ENCODE peak calls at places on chromosomes 11 and 22, in eight cellular contexts. R, Q, Z, J, T, B, I and C are unnamed samples.

GRCh38 chr11:85109141-85109540 is 518.0 kb downstream of the DLG2 start:
- DNase-seq in R (no peak), Q (no peak), Z (no peak), J (no peak), T (no peak), B (no peak), I (no peak), C (no peak)

GRCh38 chr11:64088159-64089026 is 52.7 kb downstream of the FLRT1 start:
- DNase-seq in R (no peak), Q (no peak), Z (no peak), J (peak; percentile 79), T (no peak), B (no peak), I (no peak), C (no peak)

GRCh38 chr11:131897976-131898375 is 527.6 kb downstream of the NTM start:
- DNase-seq in R (no peak), Q (no peak), Z (no peak), J (no peak), T (no peak), B (no peak), I (no peak), C (no peak)

GRCh38 chr22:22935546-22936157 is 48.0 kb downstream of the IGLL5 start:
- DNase-seq in R (no peak), Q (no peak), Z (no peak), J (peak; percentile 19), T (no peak), B (no peak), I (no peak), C (no peak)

GRCh38 chr22:21592422-21592821 is 24.9 kb downstream of the UBE2L3 start:
- DNase-seq in R (no peak), Q (no peak), Z (no peak), J (no peak), T (no peak), B (no peak), I (no peak), C (no peak)

GRCh38 chr22:31177420-31178162 is 17.6 kb downstream of the RNF185 start:
- DNase-seq in R (no peak), Q (peak; percentile 93), Z (no peak), J (no peak), T (no peak), B (no peak), I (no peak), C (no peak)

GRCh38 chr11:47107709-47108108 is 69.0 kb downstream of the ARFGAP2 start:
- DNase-seq in R (no peak), Q (no peak), Z (no peak), J (no peak), T (no peak), B (no peak), I (no peak), C (no peak)

GRCh38 chr11:113549061-113549460 is 73.9 kb upstream of the DRD2 start:
- DNase-seq in R (no peak), Q (no peak), Z (no peak), J (no peak), T (no peak), B (no peak), I (no peak), C (no peak)

GRCh38 chr22:46815132-46815531 is 52.7 kb downstream of the TBC1D22A start:
- DNase-seq in R (no peak), Q (peak; percentile 42), Z (peak; percentile 84), J (no peak), T (no peak), B (no peak), I (no peak), C (no peak)

GRCh38 chr11:2444301-2445106 is at the start of the genes KCNQ1 and TRPM5:
- DNase-seq in R (peak; percentile 82), Q (peak; percentile 52), Z (peak; percentile 54), J (peak; percentile 37), T (peak; percentile 84), B (peak; percentile 61), I (no peak), C (peak; percentile 69)

GRCh38 chr11:115606223-115607220 is 102.3 kb upstream of the CADM1 start:
- DNase-seq in R (no peak), Q (no peak), Z (peak; percentile 73), J (no peak), T (peak; percentile 55), B (no peak), I (no peak), C (no peak)

GRCh38 chr11:99424313-99425084 is 403.8 kb downstream of the CNTN5 start:
- DNase-seq in R (peak; percentile 19), Q (no peak), Z (no peak), J (no peak), T (no peak), B (no peak), I (no peak), C (no peak)

GRCh38 chr11:124749920-124750319 is 2.1 kb downstream of the VSIG2 start:
- DNase-seq in R (no peak), Q (no peak), Z (no peak), J (no peak), T (no peak), B (no peak), I (no peak), C (no peak)

GRCh38 chr11:124751741-124752470 is at the start of gene VSIG2:
- DNase-seq in R (no peak), Q (no peak), Z (no peak), J (no peak), T (no peak), B (no peak), I (no peak), C (no peak)

GRCh38 chr11:124752471-124753100 is 531 bp upstream of the VSIG2 start:
- DNase-seq in R (no peak), Q (no peak), Z (no peak), J (no peak), T (no peak), B (no peak), I (no peak), C (no peak)

GRCh38 chr11:124753207-124753606 is 1.2 kb upstream of the VSIG2 start:
- DNase-seq in R (no peak), Q (no peak), Z (no peak), J (no peak), T (no peak), B (no peak), I (no peak), C (no peak)

DNA sequence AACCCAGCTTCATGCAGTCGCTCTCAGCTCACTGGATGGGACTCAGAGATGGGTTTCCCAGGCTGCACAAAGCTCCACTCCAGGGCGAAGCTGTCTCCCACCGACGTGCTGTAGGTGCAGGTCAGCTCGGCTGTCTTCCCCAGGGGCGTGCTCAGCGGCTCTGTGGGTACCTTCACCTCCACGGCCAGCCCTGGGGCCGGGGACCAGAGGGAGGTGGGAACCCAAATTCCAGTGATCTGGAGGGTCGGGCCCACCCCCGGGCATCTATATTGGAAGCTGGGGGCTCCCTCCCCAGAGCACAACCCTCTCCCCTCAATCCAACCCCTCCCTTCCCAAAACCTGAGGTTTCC is 689 bp downstream of the VSIG2 start:
- DNase-seq in R (no peak), Q (no peak), Z (no peak), J (no peak), T (no peak), B (no peak), I (no peak), C (no peak)
- H3K4me1 ChIP-seq in R (peaks cover 6% of the 10 kb centered on the region), Q (peaks cover 3% of the 10 kb centered on the region), Z (peaks cover 13% of the 10 kb centered on the region), J (peaks cover 4% of the 10 kb centered on the region), T (peaks cover 17% of the 10 kb centered on the region), B (peaks cover 30% of the 10 kb centered on the region), I (peaks cover 25% of the 10 kb centered on the region), C (peaks cover 5% of the 10 kb centered on the region)

GRCh38 chr11:66739983-66740382 is 11.0 kb upstream of the SPTBN2 start:
- DNase-seq in R (no peak), Q (no peak), Z (no peak), J (no peak), T (no peak), B (no peak), I (no peak), C (no peak)

GRCh38 chr11:66745356-66746235 is 16.6 kb upstream of the SPTBN2 start:
- DNase-seq in R (no peak), Q (peak; percentile 66), Z (no peak), J (peak; percentile 26), T (peak; percentile 49), B (peak; percentile 38), I (peak; percentile 74), C (peak; percentile 27)

GRCh38 chr11:66744485-66745355 is 15.7 kb upstream of the SPTBN2 start:
- DNase-seq in R (peak; percentile 87), Q (peak; percentile 83), Z (peak; percentile 92), J (peak; percentile 70), T (peak; percentile 89), B (peak; percentile 85), I (peak; percentile 94), C (peak; percentile 93)

GRCh38 chr11:66747480-66747879 is 18.5 kb upstream of the SPTBN2 start:
- DNase-seq in R (no peak), Q (no peak), Z (no peak), J (no peak), T (no peak), B (no peak), I (no peak), C (no peak)

DNA sequence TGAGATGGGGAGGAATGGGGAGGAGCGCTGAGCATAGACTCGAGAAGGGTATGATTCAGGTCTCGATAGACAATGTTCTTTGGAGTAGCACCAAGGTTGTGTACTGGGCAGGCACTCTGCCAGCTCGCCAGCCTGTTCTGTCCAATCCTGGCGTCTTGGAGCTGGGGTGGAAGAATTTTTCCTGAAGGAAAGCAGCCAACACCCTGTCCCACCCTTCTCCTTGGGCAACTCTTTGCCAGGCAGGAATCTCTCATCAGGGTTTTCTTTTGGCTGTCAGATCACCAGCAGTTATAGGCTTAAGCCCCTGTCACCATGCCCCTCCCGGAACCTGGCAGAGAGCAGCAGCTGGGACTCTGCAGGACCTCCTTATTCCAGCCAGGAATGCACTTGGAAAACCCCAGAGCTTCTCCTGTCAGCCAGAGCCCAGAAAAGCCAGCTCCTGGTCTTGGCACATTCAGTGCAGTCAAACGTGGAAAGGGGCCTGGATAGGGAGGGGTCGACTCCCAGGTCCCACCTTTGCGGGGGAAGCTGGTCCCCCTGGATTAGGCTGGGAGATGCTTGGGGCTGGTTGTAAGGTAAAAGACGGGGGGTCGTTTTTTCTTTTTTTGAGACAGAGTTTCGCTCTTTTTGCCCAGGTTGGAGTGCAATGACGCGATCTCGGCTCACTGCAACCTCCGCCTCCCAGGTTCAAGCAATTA is 14.4 kb upstream of the SPTBN2 start:
- DNase-seq in R (no peak), Q (peak; percentile 96), Z (no peak), J (no peak), T (peak; percentile 70), B (peak; percentile 70), I (peak; percentile 42), C (no peak)
- H3K4me3 ChIP-seq in R (no peak overlapping the region), Q (peak overlapping the region; percentile 51), Z (no peak overlapping the region), J (no peak overlapping the region), T (no peak overlapping the region), B (no peak overlapping the region), I (no peak overlapping the region), C (no peak overlapping the region)

GRCh38 chr22:25390297-25391240 is 171.1 kb downstream of the CRYBB2 start:
- DNase-seq in R (no peak), Q (no peak), Z (peak; percentile 88), J (no peak), T (no peak), B (no peak), I (no peak), C (no peak)
- H3K4me1 ChIP-seq in R (peaks cover 40% of the 10 kb centered on the region), Q (no peaks in the 10 kb centered on the region), Z (peaks cover 73% of the 10 kb centered on the region), J (peaks cover 2% of the 10 kb centered on the region), T (peaks cover 18% of the 10 kb centered on the region), B (peaks cover 21% of the 10 kb centered on the region), I (no peaks in the 10 kb centered on the region), C (peaks cover 46% of the 10 kb centered on the region)

DNA sequence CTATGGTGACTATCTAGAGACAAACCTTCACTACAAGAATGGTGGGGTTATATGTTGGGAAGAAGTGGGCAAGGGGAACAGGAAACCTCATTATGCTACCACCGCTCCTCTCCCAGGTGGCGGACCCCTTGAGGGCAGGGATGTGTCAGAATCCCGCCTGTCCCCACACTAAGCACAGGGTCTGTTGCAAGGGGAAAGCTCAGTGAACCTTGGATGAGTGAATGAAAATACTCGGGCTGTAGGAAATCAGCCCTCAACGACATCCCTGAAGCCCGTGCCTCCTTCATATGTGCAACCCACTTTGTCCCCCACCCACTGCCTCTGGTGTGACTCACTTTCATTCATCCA is 68.2 kb upstream of the AMPD3 start:
- DNase-seq in R (no peak), Q (no peak), Z (no peak), J (no peak), T (no peak), B (no peak), I (no peak), C (no peak)
- H3K4me3 ChIP-seq in R (no peak overlapping the region), Q (no peak overlapping the region), Z (no peak overlapping the region), J (no peak overlapping the region), T (no peak overlapping the region), B (no peak overlapping the region), I (no peak overlapping the region), C (no peak overlapping the region)